ENCODE peak calls at places on chromosomes 12 and 14, in six cellular contexts. One of them, this sample, is unnamed.

GRCh38 chr14:101559624-101560533 is 1.4 kb upstream of the DIO3 start:
- DNase-seq in right atrium auricular region: no peak
- DNase-seq in A549: no peak
- DNase-seq in stomach: no peak
- DNase-seq in heart right ventricle: no peak
- DNase-seq in psoas muscle: peak; percentile 72
- DNase-seq in this sample: no peak

GRCh38 chr14:59819446-59820088 is 51.0 kb downstream of the RTN1 start:
- DNase-seq in right atrium auricular region: no peak
- DNase-seq in A549: no peak
- DNase-seq in stomach: no peak
- DNase-seq in heart right ventricle: no peak
- DNase-seq in psoas muscle: peak; percentile 50
- DNase-seq in this sample: no peak

GRCh38 chr12:6553051-6553868 is 2.6 kb downstream of the IFFO1 start:
- DNase-seq in right atrium auricular region: peak; percentile 81
- DNase-seq in A549: no peak
- DNase-seq in stomach: no peak
- DNase-seq in heart right ventricle: peak; percentile 81
- DNase-seq in psoas muscle: peak; percentile 86
- DNase-seq in this sample: no peak

GRCh38 chr14:80275208-80275850 is 64.0 kb upstream of the DIO2 start:
- DNase-seq in right atrium auricular region: no peak
- DNase-seq in A549: no peak
- DNase-seq in stomach: no peak
- DNase-seq in heart right ventricle: no peak
- DNase-seq in psoas muscle: no peak
- DNase-seq in this sample: no peak

GRCh38 chr12:121036810-121037326 is 2.2 kb downstream of the OASL start:
- DNase-seq in right atrium auricular region: no peak
- DNase-seq in A549: no peak
- DNase-seq in stomach: no peak
- DNase-seq in heart right ventricle: no peak
- DNase-seq in psoas muscle: no peak
- DNase-seq in this sample: no peak

GRCh38 chr12:128920468-128920867 is 67.2 kb downstream of the GLT1D1 start:
- DNase-seq in right atrium auricular region: peak; percentile 67
- DNase-seq in A549: no peak
- DNase-seq in stomach: no peak
- DNase-seq in heart right ventricle: peak; percentile 10
- DNase-seq in psoas muscle: no peak
- DNase-seq in this sample: no peak

GRCh38 chr12:121453022-121453360 is 53.1 kb downstream of the RNF34 start:
- DNase-seq in right atrium auricular region: no peak
- DNase-seq in A549: no peak
- DNase-seq in stomach: no peak
- DNase-seq in heart right ventricle: no peak
- DNase-seq in psoas muscle: no peak
- DNase-seq in this sample: no peak

GRCh38 chr12:104910196-104910840 is 47.8 kb downstream of the SLC41A2 start:
- DNase-seq in right atrium auricular region: no peak
- DNase-seq in A549: no peak
- DNase-seq in stomach: no peak
- DNase-seq in heart right ventricle: no peak
- DNase-seq in psoas muscle: no peak
- DNase-seq in this sample: no peak

GRCh38 chr14:91281346-91281745 is 36.8 kb upstream of the GPR68 start:
- DNase-seq in right atrium auricular region: no peak
- DNase-seq in A549: no peak
- DNase-seq in stomach: no peak
- DNase-seq in heart right ventricle: no peak
- DNase-seq in psoas muscle: no peak
- DNase-seq in this sample: no peak

GRCh38 chr12:116968986-116969385 is 58.2 kb downstream of the FBXW8 start:
- DNase-seq in right atrium auricular region: no peak
- DNase-seq in A549: no peak
- DNase-seq in stomach: no peak
- DNase-seq in heart right ventricle: no peak
- DNase-seq in psoas muscle: no peak
- DNase-seq in this sample: no peak
- H3K4me1 ChIP-seq in right atrium auricular region: peaks cover 10% of the 10 kb centered on the region
- H3K4me1 ChIP-seq in A549: no peaks in the 10 kb centered on the region
- H3K4me1 ChIP-seq in stomach: peaks cover 6% of the 10 kb centered on the region
- H3K4me1 ChIP-seq in heart right ventricle: peaks cover 5% of the 10 kb centered on the region
- H3K4me1 ChIP-seq in psoas muscle: peaks cover 6% of the 10 kb centered on the region
- H3K4me1 ChIP-seq in this sample: no peaks in the 10 kb centered on the region

DNA sequence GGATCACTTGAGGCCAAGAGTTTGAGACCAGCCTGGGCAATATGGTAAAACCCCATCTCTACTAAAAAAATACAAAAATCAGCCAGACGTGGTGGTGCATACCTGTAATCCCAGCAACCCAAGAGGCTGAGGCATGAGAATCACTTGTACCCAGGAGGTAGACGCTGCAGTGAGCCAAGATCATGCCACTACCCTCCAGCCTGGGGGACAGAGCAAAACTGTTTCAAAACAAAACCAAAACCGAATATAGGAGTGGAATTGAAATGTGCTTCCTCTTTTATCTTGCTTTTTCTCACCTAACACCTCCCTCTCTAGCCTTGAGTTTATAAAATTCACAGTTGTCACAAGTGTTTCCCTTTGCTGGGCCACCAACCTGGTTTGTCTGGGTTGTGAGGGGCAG is 181.9 kb downstream of the PAH start:
- DNase-seq in right atrium auricular region: no peak
- DNase-seq in A549: no peak
- DNase-seq in stomach: no peak
- DNase-seq in heart right ventricle: no peak
- DNase-seq in psoas muscle: no peak
- DNase-seq in this sample: no peak
- H3K4me3 ChIP-seq in right atrium auricular region: no peak overlapping the region
- H3K4me3 ChIP-seq in A549: no peak overlapping the region
- H3K4me3 ChIP-seq in stomach: no peak overlapping the region
- H3K4me3 ChIP-seq in heart right ventricle: no peak overlapping the region
- H3K4me3 ChIP-seq in psoas muscle: no peak overlapping the region
- H3K4me3 ChIP-seq in this sample: no peak overlapping the region

DNA sequence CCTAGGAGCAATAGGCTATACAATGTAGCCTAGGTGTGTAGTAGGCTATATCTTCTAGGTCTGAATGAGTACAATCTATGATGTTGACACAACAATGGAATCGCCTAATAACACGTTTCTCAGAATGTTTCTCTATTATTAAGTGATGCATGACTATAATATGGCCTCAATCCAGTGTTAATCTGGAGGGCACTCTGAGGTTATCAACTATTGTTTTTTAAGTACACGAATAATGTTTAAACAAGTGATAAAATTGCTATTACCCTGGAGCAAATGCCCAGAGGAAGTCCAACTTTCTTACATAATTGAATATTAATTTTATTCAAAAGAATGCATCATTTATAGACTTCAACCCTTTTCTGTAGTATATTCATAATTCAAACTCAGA is 16.4 kb upstream of the CNIH1 start:
- DNase-seq in right atrium auricular region: no peak
- DNase-seq in A549: no peak
- DNase-seq in stomach: no peak
- DNase-seq in heart right ventricle: no peak
- DNase-seq in psoas muscle: no peak
- DNase-seq in this sample: peak; percentile 13
- H3K4me1 ChIP-seq in right atrium auricular region: no peaks in the 10 kb centered on the region
- H3K4me1 ChIP-seq in A549: no peaks in the 10 kb centered on the region
- H3K4me1 ChIP-seq in stomach: no peaks in the 10 kb centered on the region
- H3K4me1 ChIP-seq in heart right ventricle: no peaks in the 10 kb centered on the region
- H3K4me1 ChIP-seq in psoas muscle: no peaks in the 10 kb centered on the region
- H3K4me1 ChIP-seq in this sample: no peaks in the 10 kb centered on the region

DNA sequence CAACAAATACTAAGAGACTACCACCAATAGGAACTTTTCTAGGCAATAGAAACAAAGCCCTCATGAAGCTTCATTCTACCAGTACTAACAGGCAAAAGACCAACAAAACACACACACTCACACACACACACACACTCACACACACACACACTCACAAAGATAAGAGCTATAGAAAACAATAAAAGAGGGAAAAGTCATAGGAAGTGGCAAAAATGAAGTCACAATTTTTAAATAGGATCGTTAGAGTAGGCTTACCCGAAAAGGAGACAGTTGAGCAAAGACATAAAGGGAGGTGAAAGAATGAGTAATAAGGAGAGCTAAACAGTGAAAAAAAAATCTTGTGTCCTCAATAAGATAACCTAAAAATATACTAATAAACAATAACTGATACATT is 66.5 kb downstream of the C2CD5 start:
- DNase-seq in right atrium auricular region: no peak
- DNase-seq in A549: no peak
- DNase-seq in stomach: no peak
- DNase-seq in heart right ventricle: no peak
- DNase-seq in psoas muscle: no peak
- DNase-seq in this sample: no peak
- H3K4me3 ChIP-seq in right atrium auricular region: no peak overlapping the region
- H3K4me3 ChIP-seq in A549: no peak overlapping the region
- H3K4me3 ChIP-seq in stomach: no peak overlapping the region
- H3K4me3 ChIP-seq in heart right ventricle: no peak overlapping the region
- H3K4me3 ChIP-seq in psoas muscle: no peak overlapping the region
- H3K4me3 ChIP-seq in this sample: no peak overlapping the region

DNA sequence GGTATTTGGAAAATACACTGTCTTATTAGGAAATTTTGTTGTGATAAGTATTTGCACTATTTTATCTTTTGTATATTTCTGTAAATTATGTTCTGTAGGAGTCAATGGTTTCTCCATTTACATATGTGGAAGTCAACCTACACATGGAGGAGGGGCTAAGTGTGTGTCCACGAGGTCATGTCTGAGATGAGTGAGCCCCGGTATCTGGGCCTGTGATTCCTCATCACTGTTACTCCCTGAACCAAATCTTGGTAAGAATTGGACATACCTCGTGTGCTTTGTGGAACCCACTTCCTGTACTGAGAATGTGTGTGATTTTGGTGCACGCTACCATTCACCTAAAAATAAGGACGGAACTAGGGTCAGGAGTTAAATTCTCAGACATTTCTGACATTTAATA is 1105.5 kb downstream of the TMEM121 start:
- DNase-seq in right atrium auricular region: no peak
- DNase-seq in A549: no peak
- DNase-seq in stomach: no peak
- DNase-seq in heart right ventricle: no peak
- DNase-seq in psoas muscle: no peak
- DNase-seq in this sample: no peak
- H3K4me1 ChIP-seq in right atrium auricular region: no peaks in the 10 kb centered on the region
- H3K4me1 ChIP-seq in A549: no peaks in the 10 kb centered on the region
- H3K4me1 ChIP-seq in stomach: no peaks in the 10 kb centered on the region
- H3K4me1 ChIP-seq in heart right ventricle: no peaks in the 10 kb centered on the region
- H3K4me1 ChIP-seq in psoas muscle: no peaks in the 10 kb centered on the region
- H3K4me1 ChIP-seq in this sample: no peaks in the 10 kb centered on the region

GRCh38 chr12:102480401-102480800 is at the start of gene IGF1:
- DNase-seq in right atrium auricular region: no peak
- DNase-seq in A549: no peak
- DNase-seq in stomach: no peak
- DNase-seq in heart right ventricle: no peak
- DNase-seq in psoas muscle: no peak
- DNase-seq in this sample: no peak

GRCh38 chr12:102481705-102482104 is 1.3 kb upstream of the IGF1 start:
- DNase-seq in right atrium auricular region: no peak
- DNase-seq in A549: peak; percentile 13
- DNase-seq in stomach: no peak
- DNase-seq in heart right ventricle: no peak
- DNase-seq in psoas muscle: no peak
- DNase-seq in this sample: no peak

GRCh38 chr12:102479099-102479887 is 1.1 kb downstream of the IGF1 start:
- DNase-seq in right atrium auricular region: no peak
- DNase-seq in A549: no peak
- DNase-seq in stomach: no peak
- DNase-seq in heart right ventricle: no peak
- DNase-seq in psoas muscle: no peak
- DNase-seq in this sample: no peak

GRCh38 chr12:102478416-102479098 is 1.8 kb downstream of the IGF1 start:
- DNase-seq in right atrium auricular region: no peak
- DNase-seq in A549: no peak
- DNase-seq in stomach: peak; percentile 28
- DNase-seq in heart right ventricle: no peak
- DNase-seq in psoas muscle: no peak
- DNase-seq in this sample: peak; percentile 28

DNA sequence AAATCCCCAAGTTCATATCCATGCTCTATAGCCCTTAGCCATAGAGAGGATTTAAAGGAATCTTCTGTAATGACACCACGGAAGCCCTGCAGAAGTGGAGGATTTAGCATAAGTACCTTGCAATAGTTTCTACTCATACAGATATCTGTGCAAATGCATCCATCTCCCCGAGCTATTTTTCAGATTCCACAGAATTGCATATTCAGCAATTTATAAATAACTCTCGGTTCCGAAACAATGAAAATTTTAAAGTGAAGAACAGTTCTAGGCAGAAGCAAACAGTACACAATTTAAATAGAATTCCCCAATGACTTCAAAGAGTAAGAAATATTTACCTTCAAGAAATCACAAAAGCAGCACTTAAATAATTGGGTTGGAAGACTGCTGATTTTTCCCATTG is 379 bp downstream of the IGF1 start:
- DNase-seq in right atrium auricular region: no peak
- DNase-seq in A549: no peak
- DNase-seq in stomach: no peak
- DNase-seq in heart right ventricle: no peak
- DNase-seq in psoas muscle: no peak
- DNase-seq in this sample: no peak
- H3K4me3 ChIP-seq in right atrium auricular region: peak overlapping the region; percentile 25
- H3K4me3 ChIP-seq in A549: no peak overlapping the region
- H3K4me3 ChIP-seq in stomach: peak overlapping the region; percentile 27
- H3K4me3 ChIP-seq in heart right ventricle: peak overlapping the region; percentile 27
- H3K4me3 ChIP-seq in psoas muscle: peak overlapping the region; percentile 64
- H3K4me3 ChIP-seq in this sample: no peak overlapping the region

DNA sequence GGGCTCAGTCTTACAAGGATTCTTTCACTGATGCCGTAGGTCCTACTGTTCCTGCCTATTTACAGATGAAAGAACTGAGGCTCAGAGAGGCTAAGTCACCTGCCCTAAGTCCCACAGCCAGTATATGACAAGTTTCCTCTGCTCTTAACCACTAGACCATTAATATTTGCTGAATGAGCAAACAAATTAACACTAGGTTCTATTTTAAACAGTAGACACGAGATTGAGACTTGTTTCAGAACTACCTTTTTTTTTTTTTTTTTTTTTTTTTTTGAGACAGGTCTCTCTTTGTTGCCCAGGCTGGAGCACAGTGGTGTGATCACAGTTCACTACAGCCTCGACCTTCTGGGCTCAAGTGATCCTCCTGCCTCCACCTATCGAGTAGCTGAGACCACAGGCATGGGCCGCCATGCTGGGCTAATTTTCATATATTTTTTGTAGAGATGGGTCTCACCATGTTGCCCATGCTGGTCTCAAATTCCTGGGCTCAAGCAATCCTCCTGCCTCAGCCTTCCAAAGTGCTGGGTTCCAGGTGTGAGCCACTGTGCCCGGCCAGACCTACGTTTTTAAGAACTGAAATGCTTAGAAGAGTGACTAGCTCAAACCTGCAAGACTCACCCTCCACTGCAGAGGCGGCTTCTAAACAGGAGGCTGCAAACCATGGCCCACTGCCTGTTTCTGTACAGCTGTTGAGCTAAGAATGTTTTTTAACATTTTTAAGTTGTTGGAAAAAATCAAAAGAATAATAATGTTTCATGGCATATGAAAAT is 12.9 kb downstream of the SYNE3 start:
- DNase-seq in right atrium auricular region: no peak
- DNase-seq in A549: no peak
- DNase-seq in stomach: no peak
- DNase-seq in heart right ventricle: no peak
- DNase-seq in psoas muscle: no peak
- DNase-seq in this sample: no peak
- H3K4me1 ChIP-seq in right atrium auricular region: peaks cover 85% of the 10 kb centered on the region
- H3K4me1 ChIP-seq in A549: peaks cover 9% of the 10 kb centered on the region
- H3K4me1 ChIP-seq in stomach: peaks cover 52% of the 10 kb centered on the region
- H3K4me1 ChIP-seq in heart right ventricle: peaks cover 76% of the 10 kb centered on the region
- H3K4me1 ChIP-seq in psoas muscle: peaks cover 48% of the 10 kb centered on the region
- H3K4me1 ChIP-seq in this sample: no peaks in the 10 kb centered on the region

This sample was measured in small intestine.